ENCODE peak calls at places on chromosomes 2 and 18, in seven cellular contexts. T is AG09319, W is NCI-H2081, E is HEK293T, Z is left ventricle myocardium inferior, A is NCI-H774, X is HFFc6. J is an unnamed sample.
A peak's percentile ranks its signal among the peaks of the same experiment; 100 is the strongest.

GRCh38 chr18:32461704-32462272 is 8.9 kb downstream of the GAREM1 start:
- DNase-seq in T (no peak), W (no peak), E (no peak), Z (no peak), A (no peak), X (no peak), J (no peak)

GRCh38 chr2:233120459-233120858 is 60.3 kb downstream of the INPP5D start:
- DNase-seq in T (no peak), W (no peak), E (no peak), Z (no peak), A (no peak), X (no peak), J (no peak)

GRCh38 chr2:145682536-145683157 is 1162.7 kb upstream of the ZEB2 start:
- DNase-seq in T (no peak), W (no peak), E (no peak), Z (no peak), A (no peak), X (no peak), J (no peak)

GRCh38 chr18:79881695-79882094 is 69.8 kb downstream of the SLC66A2 start:
- DNase-seq in T (no peak), W (no peak), E (no peak), Z (no peak), A (no peak), X (no peak), J (no peak)

GRCh38 chr2:124258481-124258880 is 233.4 kb downstream of the CNTNAP5 start:
- DNase-seq in T (no peak), W (no peak), E (no peak), Z (no peak), A (no peak), X (no peak), J (no peak)

GRCh38 chr2:240644171-240644651 is 18.9 kb downstream of the GPR35 start:
- DNase-seq in T (no peak), W (no peak), E (no peak), Z (peak; percentile 5), A (no peak), X (no peak), J (peak; percentile 11)

GRCh38 chr2:213105212-213105611 is 46.2 kb downstream of the IKZF2 start:
- DNase-seq in T (no peak), W (no peak), E (no peak), Z (no peak), A (no peak), X (no peak), J (no peak)

GRCh38 chr2:230439590-230439989 is 23.6 kb downstream of the SP100 start:
- DNase-seq in T (no peak), W (no peak), E (no peak), Z (no peak), A (no peak), X (no peak), J (no peak)

GRCh38 chr2:29579495-29580178 is 341.7 kb downstream of the ALK start:
- DNase-seq in T (no peak), W (no peak), E (no peak), Z (no peak), A (no peak), X (no peak), J (no peak)

GRCh38 chr2:105604938-105605337 is 139.8 kb upstream of the NCK2 start:
- DNase-seq in T (no peak), W (no peak), E (no peak), Z (peak; percentile 20), A (no peak), X (no peak), J (peak; percentile 34)

GRCh38 chr2:136386046-136386445 is 268.1 kb upstream of the CXCR4 start:
- DNase-seq in T (no peak), W (no peak), E (no peak), Z (no peak), A (no peak), X (no peak), J (no peak)

GRCh38 chr18:74571895-74572680 is 25.6 kb upstream of the ZNF407 start:
- DNase-seq in T (no peak), W (no peak), E (no peak), Z (peak; percentile 36), A (no peak), X (no peak), J (no peak)

GRCh38 chr2:235492850-235493344 is 946 bp upstream of the AGAP1 start:
- DNase-seq in T (no peak), W (no peak), E (no peak), Z (no peak), A (no peak), X (no peak), J (no peak)

GRCh38 chr18:75464356-75464755 is 36.9 kb upstream of the SMIM21 start:
- DNase-seq in T (no peak), W (no peak), E (no peak), Z (no peak), A (no peak), X (no peak), J (no peak)

GRCh38 chr2:223563462-223563861 is 38.7 kb downstream of the SCG2 start:
- DNase-seq in T (no peak), W (peak; percentile 78), E (peak; percentile 18), Z (no peak), A (peak; percentile 78), X (peak; percentile 73), J (no peak)

GRCh38 chr18:76405280-76405679 is 89.8 kb downstream of the ZNF516 start:
- DNase-seq in T (no peak), W (no peak), E (no peak), Z (no peak), A (no peak), X (no peak), J (no peak)

GRCh38 chr18:35335861-35336260 is 8.4 kb downstream of the ZNF24 start:
- DNase-seq in T (no peak), W (no peak), E (no peak), Z (no peak), A (no peak), X (no peak), J (no peak)

GRCh38 chr2:232028631-232029030 is 67.1 kb downstream of the DIS3L2 start:
- DNase-seq in T (peak; percentile 2), W (no peak), E (no peak), Z (peak; percentile 54), A (no peak), X (no peak), J (no peak)

GRCh38 chr18:58363767-58364540 is 264.9 kb downstream of the ALPK2 start:
- DNase-seq in T (no peak), W (no peak), E (no peak), Z (no peak), A (no peak), X (peak; percentile 72), J (no peak)

GRCh38 chr2:144048631-144049060 is 471.3 kb downstream of the ZEB2 start:
- DNase-seq in T (no peak), W (no peak), E (no peak), Z (no peak), A (no peak), X (no peak), J (no peak)

GRCh38 chr2:158504088-158504487 is 47.3 kb downstream of the PKP4 start:
- DNase-seq in T (no peak), W (no peak), E (no peak), Z (no peak), A (no peak), X (no peak), J (no peak)

GRCh38 chr2:222193328-222194008 is 105.3 kb downstream of the PAX3 start:
- DNase-seq in T (no peak), W (no peak), E (no peak), Z (no peak), A (no peak), X (no peak), J (no peak)

GRCh38 chr2:154402138-154402714 is 296.3 kb upstream of the KCNJ3 start:
- DNase-seq in T (no peak), W (peak; percentile 21), E (peak; percentile 26), Z (no peak), A (no peak), X (no peak), J (no peak)

GRCh38 chr2:236871500-236872001 is 214.1 kb upstream of the COPS8 start:
- DNase-seq in T (peak; percentile 91), W (no peak), E (no peak), Z (peak; percentile 31), A (no peak), X (peak; percentile 96), J (peak; percentile 37)

GRCh38 chr2:197850882-197851281 is 46.5 kb downstream of the PLCL1 start:
- DNase-seq in T (no peak), W (no peak), E (no peak), Z (no peak), A (no peak), X (no peak), J (no peak)

GRCh38 chr2:144015655-144016245 is 504.2 kb downstream of the ZEB2 start:
- DNase-seq in T (peak; percentile 38), W (no peak), E (no peak), Z (no peak), A (no peak), X (peak; percentile 94), J (no peak)

GRCh38 chr2:25453199-25453903 is 111.6 kb upstream of the DNMT3A start:
- DNase-seq in T (no peak), W (no peak), E (no peak), Z (no peak), A (no peak), X (no peak), J (no peak)